ENCODE peak calls at places on chromosomes 4 and X, in nine cellular contexts. One of them, this sample, is unnamed.

GRCh38 chr4:85823295-85823694 is 348.3 kb downstream of the ARHGAP24 start:
- DNase-seq in HCT116: peak; percentile 27
- DNase-seq in MG63: no peak
- DNase-seq in HT1080: peak; percentile 3
- DNase-seq in left kidney: no peak
- DNase-seq in ACHN: peak; percentile 39
- DNase-seq in MCF 10A: peak; percentile 19
- DNase-seq in germinal center: no peak
- DNase-seq in GM12864: no peak
- DNase-seq in this sample: no peak

GRCh38 chrX:149871940-149872339 is 9.0 kb upstream of the MAGEA8 start:
- DNase-seq in GM12864: peak; percentile 7
- DNase-seq in HT1080: peak; percentile 32
- DNase-seq in left kidney: peak; percentile 20
- DNase-seq in ACHN: peak; percentile 6
- DNase-seq in MCF 10A: peak; percentile 56
- DNase-seq in HCT116: peak; percentile 10
- DNase-seq in germinal center: peak; percentile 12
- DNase-seq in MG63: no peak
- DNase-seq in this sample: peak; percentile 0

GRCh38 chr4:110508827-110509446 is 33.0 kb downstream of the ENPEP start:
- DNase-seq in MCF 10A: peak; percentile 55
- DNase-seq in left kidney: peak; percentile 62
- DNase-seq in ACHN: peak; percentile 22
- DNase-seq in GM12864: no peak
- DNase-seq in HCT116: no peak
- DNase-seq in MG63: no peak
- DNase-seq in HT1080: peak; percentile 20
- DNase-seq in germinal center: no peak
- DNase-seq in this sample: peak; percentile 15

GRCh38 chr4:23631255-23631950 is 258.4 kb downstream of the PPARGC1A start:
- DNase-seq in MCF 10A: peak; percentile 1
- DNase-seq in HCT116: no peak
- DNase-seq in left kidney: no peak
- DNase-seq in GM12864: no peak
- DNase-seq in MG63: no peak
- DNase-seq in HT1080: no peak
- DNase-seq in ACHN: no peak
- DNase-seq in germinal center: no peak
- DNase-seq in this sample: no peak

GRCh38 chrX:64202808-64203320 is 2.6 kb downstream of the AMER1 start:
- DNase-seq in MCF 10A: no peak
- DNase-seq in ACHN: no peak
- DNase-seq in GM12864: no peak
- DNase-seq in germinal center: no peak
- DNase-seq in HCT116: no peak
- DNase-seq in left kidney: peak; percentile 53
- DNase-seq in HT1080: no peak
- DNase-seq in MG63: no peak
- DNase-seq in this sample: no peak

GRCh38 chrX:44651347-44651746 is 108.7 kb upstream of the FUNDC1 start:
- DNase-seq in HT1080: peak; percentile 1
- DNase-seq in HCT116: peak; percentile 3
- DNase-seq in ACHN: no peak
- DNase-seq in GM12864: no peak
- DNase-seq in MG63: peak; percentile 11
- DNase-seq in left kidney: peak; percentile 32
- DNase-seq in MCF 10A: peak; percentile 16
- DNase-seq in germinal center: no peak
- DNase-seq in this sample: no peak

GRCh38 chrX:39944416-39944815 is 153.3 kb downstream of the BCOR start:
- DNase-seq in GM12864: no peak
- DNase-seq in HCT116: no peak
- DNase-seq in ACHN: no peak
- DNase-seq in left kidney: no peak
- DNase-seq in MCF 10A: no peak
- DNase-seq in germinal center: no peak
- DNase-seq in HT1080: peak; percentile 7
- DNase-seq in MG63: no peak
- DNase-seq in this sample: no peak

GRCh38 chr4:2060578-2061207 is 1.6 kb downstream of the NAT8L start:
- DNase-seq in GM12864: no peak
- DNase-seq in HCT116: no peak
- DNase-seq in MG63: no peak
- DNase-seq in left kidney: peak; percentile 75
- DNase-seq in HT1080: no peak
- DNase-seq in MCF 10A: no peak
- DNase-seq in germinal center: no peak
- DNase-seq in ACHN: no peak
- DNase-seq in this sample: no peak

GRCh38 chr4:2186133-2186864 is 55.6 kb downstream of the HAUS3 start:
- DNase-seq in ACHN: peak; percentile 22
- DNase-seq in MG63: no peak
- DNase-seq in GM12864: no peak
- DNase-seq in MCF 10A: peak; percentile 70
- DNase-seq in left kidney: peak; percentile 68
- DNase-seq in HCT116: peak; percentile 52
- DNase-seq in germinal center: no peak
- DNase-seq in HT1080: peak; percentile 36
- DNase-seq in this sample: peak; percentile 42

GRCh38 chr4:147970003-147970402 is 238.1 kb downstream of the ARHGAP10 start:
- DNase-seq in GM12864: no peak
- DNase-seq in ACHN: no peak
- DNase-seq in HCT116: no peak
- DNase-seq in HT1080: no peak
- DNase-seq in germinal center: no peak
- DNase-seq in MCF 10A: no peak
- DNase-seq in left kidney: peak; percentile 28
- DNase-seq in MG63: no peak
- DNase-seq in this sample: no peak

GRCh38 chr4:151408380-151408629 is 671 bp upstream of the FHIP1A start:
- DNase-seq in MG63: no peak
- DNase-seq in HT1080: peak; percentile 8
- DNase-seq in MCF 10A: no peak
- DNase-seq in ACHN: no peak
- DNase-seq in GM12864: no peak
- DNase-seq in germinal center: peak; percentile 12
- DNase-seq in HCT116: no peak
- DNase-seq in left kidney: no peak
- DNase-seq in this sample: no peak

GRCh38 chr4:147723316-147723715 is 8.6 kb upstream of the ARHGAP10 start:
- DNase-seq in HT1080: no peak
- DNase-seq in MCF 10A: no peak
- DNase-seq in GM12864: no peak
- DNase-seq in ACHN: no peak
- DNase-seq in MG63: no peak
- DNase-seq in left kidney: peak; percentile 52
- DNase-seq in germinal center: no peak
- DNase-seq in HCT116: no peak
- DNase-seq in this sample: no peak

GRCh38 chrX:154485150-154486051 is 1.0 kb downstream of the UBL4A start:
- DNase-seq in HCT116: no peak
- DNase-seq in GM12864: no peak
- DNase-seq in HT1080: no peak
- DNase-seq in left kidney: peak; percentile 19
- DNase-seq in ACHN: no peak
- DNase-seq in MCF 10A: no peak
- DNase-seq in germinal center: no peak
- DNase-seq in MG63: no peak
- DNase-seq in this sample: no peak

GRCh38 chr4:122542411-122543236 is 78.2 kb downstream of the IL21 start:
- DNase-seq in HT1080: peak; percentile 60
- DNase-seq in ACHN: no peak
- DNase-seq in germinal center: no peak
- DNase-seq in GM12864: peak; percentile 62
- DNase-seq in MCF 10A: peak; percentile 20
- DNase-seq in HCT116: no peak
- DNase-seq in MG63: no peak
- DNase-seq in left kidney: no peak
- DNase-seq in this sample: no peak

GRCh38 chr4:54011201-54011600 is 53.2 kb downstream of the CHIC2 start:
- DNase-seq in germinal center: no peak
- DNase-seq in left kidney: no peak
- DNase-seq in ACHN: no peak
- DNase-seq in HT1080: no peak
- DNase-seq in MG63: no peak
- DNase-seq in GM12864: no peak
- DNase-seq in MCF 10A: no peak
- DNase-seq in HCT116: no peak
- DNase-seq in this sample: no peak

GRCh38 chr4:27861381-27861787 is 1000.7 kb downstream of the STIM2 start:
- DNase-seq in germinal center: no peak
- DNase-seq in HT1080: peak; percentile 47
- DNase-seq in left kidney: peak; percentile 65
- DNase-seq in MCF 10A: peak; percentile 83
- DNase-seq in GM12864: no peak
- DNase-seq in ACHN: peak; percentile 33
- DNase-seq in MG63: peak; percentile 10
- DNase-seq in HCT116: peak; percentile 57
- DNase-seq in this sample: peak; percentile 19

GRCh38 chr4:73257242-73257994 is 1.2 kb downstream of the ANKRD17 start:
- DNase-seq in MG63: peak; percentile 52
- DNase-seq in ACHN: peak; percentile 84
- DNase-seq in MCF 10A: peak; percentile 89
- DNase-seq in left kidney: peak; percentile 88
- DNase-seq in GM12864: peak; percentile 42
- DNase-seq in germinal center: peak; percentile 47
- DNase-seq in HT1080: peak; percentile 93
- DNase-seq in HCT116: peak; percentile 70
- DNase-seq in this sample: peak; percentile 57

GRCh38 chr4:1174941-1175634 is 2.7 kb upstream of the SPON2 start:
- DNase-seq in GM12864: no peak
- DNase-seq in ACHN: no peak
- DNase-seq in left kidney: no peak
- DNase-seq in germinal center: no peak
- DNase-seq in HT1080: no peak
- DNase-seq in MCF 10A: no peak
- DNase-seq in MG63: no peak
- DNase-seq in HCT116: no peak
- DNase-seq in this sample: no peak

GRCh38 chrX:9912341-9912740 is 54.8 kb upstream of the CLDN34 start:
- DNase-seq in left kidney: peak; percentile 83
- DNase-seq in HT1080: no peak
- DNase-seq in MCF 10A: peak; percentile 51
- DNase-seq in GM12864: no peak
- DNase-seq in ACHN: no peak
- DNase-seq in HCT116: no peak
- DNase-seq in MG63: no peak
- DNase-seq in germinal center: no peak
- DNase-seq in this sample: peak; percentile 29

GRCh38 chr4:163395055-163395454 is 51.4 kb downstream of the NPY5R start:
- DNase-seq in germinal center: no peak
- DNase-seq in left kidney: no peak
- DNase-seq in HCT116: no peak
- DNase-seq in HT1080: peak; percentile 41
- DNase-seq in MG63: no peak
- DNase-seq in GM12864: no peak
- DNase-seq in MCF 10A: no peak
- DNase-seq in ACHN: peak; percentile 5
- DNase-seq in this sample: no peak

GRCh38 chr4:45453258-45453841 is 670.5 kb downstream of the GABRG1 start:
- DNase-seq in left kidney: peak; percentile 69
- DNase-seq in ACHN: peak; percentile 56
- DNase-seq in MCF 10A: peak; percentile 72
- DNase-seq in GM12864: no peak
- DNase-seq in HT1080: peak; percentile 49
- DNase-seq in HCT116: no peak
- DNase-seq in MG63: no peak
- DNase-seq in germinal center: no peak
- DNase-seq in this sample: peak; percentile 10

GRCh38 chrX:13285693-13286092 is 34.2 kb downstream of the ATXN3L start:
- DNase-seq in germinal center: no peak
- DNase-seq in GM12864: no peak
- DNase-seq in HCT116: no peak
- DNase-seq in HT1080: no peak
- DNase-seq in MCF 10A: no peak
- DNase-seq in left kidney: no peak
- DNase-seq in ACHN: no peak
- DNase-seq in MG63: no peak
- DNase-seq in this sample: no peak

GRCh38 chr4:8176547-8177399 is 18.2 kb upstream of the ABLIM2 start:
- DNase-seq in left kidney: peak; percentile 87
- DNase-seq in MCF 10A: peak; percentile 74
- DNase-seq in HCT116: peak; percentile 19
- DNase-seq in ACHN: peak; percentile 48
- DNase-seq in HT1080: peak; percentile 46
- DNase-seq in MG63: peak; percentile 52
- DNase-seq in GM12864: no peak
- DNase-seq in germinal center: peak; percentile 74
- DNase-seq in this sample: peak; percentile 53

GRCh38 chr4:70603856-70604255 is 11.8 kb downstream of the AMBN start:
- DNase-seq in germinal center: no peak
- DNase-seq in MG63: no peak
- DNase-seq in HT1080: no peak
- DNase-seq in HCT116: no peak
- DNase-seq in left kidney: no peak
- DNase-seq in GM12864: no peak
- DNase-seq in MCF 10A: peak; percentile 18
- DNase-seq in ACHN: no peak
- DNase-seq in this sample: no peak

GRCh38 chr4:177441803-177442622 is at the start of gene AGA:
- DNase-seq in left kidney: peak; percentile 99
- DNase-seq in ACHN: peak; percentile 93
- DNase-seq in MG63: peak; percentile 96
- DNase-seq in GM12864: peak; percentile 84
- DNase-seq in germinal center: peak; percentile 91
- DNase-seq in HT1080: peak; percentile 93
- DNase-seq in HCT116: peak; percentile 86
- DNase-seq in MCF 10A: peak; percentile 98
- DNase-seq in this sample: peak; percentile 95

GRCh38 chr4:3054169-3054759 is 20.1 kb downstream of the HTT-AS start:
- DNase-seq in germinal center: no peak
- DNase-seq in MCF 10A: no peak
- DNase-seq in GM12864: no peak
- DNase-seq in ACHN: no peak
- DNase-seq in left kidney: no peak
- DNase-seq in MG63: no peak
- DNase-seq in HT1080: no peak
- DNase-seq in HCT116: peak; percentile 4
- DNase-seq in this sample: no peak

GRCh38 chrX:18886344-18887161 is 97.4 kb downstream of the PHKA2 start:
- DNase-seq in HT1080: peak; percentile 28
- DNase-seq in GM12864: peak; percentile 43
- DNase-seq in left kidney: peak; percentile 80
- DNase-seq in ACHN: peak; percentile 45
- DNase-seq in germinal center: peak; percentile 33
- DNase-seq in MG63: peak; percentile 39
- DNase-seq in MCF 10A: peak; percentile 76
- DNase-seq in HCT116: peak; percentile 57
- DNase-seq in this sample: no peak

GRCh38 chrX:127570276-127570675 is 481.9 kb downstream of the ACTRT1 start:
- DNase-seq in HT1080: no peak
- DNase-seq in GM12864: no peak
- DNase-seq in MCF 10A: no peak
- DNase-seq in germinal center: no peak
- DNase-seq in HCT116: no peak
- DNase-seq in left kidney: no peak
- DNase-seq in MG63: no peak
- DNase-seq in ACHN: no peak
- DNase-seq in this sample: no peak

This sample was measured in RWPE1.